ENCODE peak calls at places on chromosomes 3 and 15, in five cellular contexts. T, W, H, S and C are unnamed samples.

GRCh38 chr3:109924196-109924595 is 586.9 kb upstream of the DPPA4 start:
- DNase-seq in S (no peak), H (no peak), T (no peak), W (no peak), C (no peak)

GRCh38 chr3:46939578-46940405 is 36.8 kb downstream of the CCDC12 start:
- DNase-seq in S (no peak), T (no peak), H (no peak), W (no peak), C (no peak)

GRCh38 chr3:150145659-150146058 is 175.0 kb upstream of the PFN2 start:
- DNase-seq in W (peak), S (peak), T (no peak), H (no peak), C (no peak)

GRCh38 chr15:31382693-31383005 is 56.0 kb downstream of the KLF13 start:
- DNase-seq in T (no peak), S (no peak), H (no peak), W (no peak), C (no peak)

GRCh38 chr3:9229325-9229724 is 20.1 kb downstream of the SRGAP3 start:
- DNase-seq in T (no peak), W (peak), H (no peak), S (no peak), C (no peak)

GRCh38 chr3:174858353-174858752 is 781 bp upstream of the NAALADL2 start:
- DNase-seq in W (no peak), T (no peak), H (no peak), S (no peak), C (no peak)

GRCh38 chr3:12773030-12773723 is 14.1 kb upstream of the TMEM40 start:
- DNase-seq in H (no peak), S (no peak), W (no peak), T (no peak), C (no peak)

GRCh38 chr3:15796771-15797599 is 794 bp downstream of the ANKRD28 start:
- DNase-seq in H (peak), W (peak), T (no peak), S (peak), C (peak)

GRCh38 chr3:134300520-134300919 is 49.9 kb upstream of the RYK start:
- DNase-seq in W (peak), T (no peak), S (no peak), H (peak), C (no peak)

GRCh38 chr3:71156062-71156665 is 427.4 kb downstream of the FOXP1 start:
- DNase-seq in H (peak), S (no peak), T (no peak), W (no peak), C (no peak)

GRCh38 chr15:75857886-75858285 is 14.6 kb downstream of the UBE2Q2 start:
- DNase-seq in T (no peak), H (no peak), S (no peak), W (no peak), C (no peak)

GRCh38 chr3:182725372-182726251 is 67.7 kb upstream of the ATP11B start:
- DNase-seq in T (peak), S (peak), H (peak), W (peak), C (no peak)

GRCh38 chr15:101579766-101580165 is 72.4 kb downstream of the TM2D3 start:
- DNase-seq in S (no peak), W (peak), T (no peak), H (no peak), C (peak)

GRCh38 chr3:72147600-72147999 is 362.7 kb upstream of the PROK2 start:
- DNase-seq in H (no peak), W (no peak), T (no peak), S (no peak), C (no peak)

GRCh38 chr3:126646662-126647061 is 8.3 kb downstream of the TXNRD3 start:
- DNase-seq in T (no peak), H (no peak), S (peak), W (no peak), C (no peak)

GRCh38 chr3:186536883-186537553 is 7.2 kb downstream of the CRYGS start:
- DNase-seq in T (no peak), W (peak), H (no peak), S (no peak), C (no peak)

GRCh38 chr15:99745687-99746086 is 12.4 kb upstream of the LYSMD4 start:
- DNase-seq in T (no peak), H (no peak), W (no peak), S (no peak), C (no peak)

GRCh38 chr3:27746838-27747237 is 24.7 kb upstream of the EOMES start:
- DNase-seq in H (no peak), T (no peak), S (no peak), W (no peak), C (no peak)

GRCh38 chr3:123632161-123632655 is 47.4 kb upstream of the HACD2 start:
- DNase-seq in S (peak), H (no peak), W (no peak), T (peak), C (no peak)

GRCh38 chr3:127486337-127486944 is 104.1 kb downstream of the TPRA1 start:
- DNase-seq in H (peak), S (no peak), W (no peak), T (no peak), C (no peak)

GRCh38 chr3:65778966-65779365 is 259.8 kb downstream of the MAGI1 start:
- DNase-seq in S (no peak), W (peak), H (no peak), T (no peak), C (peak)

GRCh38 chr3:16280671-16281070 is 15.7 kb downstream of the OXNAD1 start:
- DNase-seq in H (no peak), W (no peak), S (no peak), T (no peak), C (no peak)

GRCh38 chr3:130635978-130636377 is 110.7 kb downstream of the PIK3R4 start:
- DNase-seq in S (no peak), W (no peak), T (no peak), H (no peak), C (no peak)

GRCh38 chr15:60520825-60521368 is 42.0 kb upstream of the ICE2 start:
- DNase-seq in S (peak), T (peak), H (peak), W (peak), C (peak)

GRCh38 chr15:100761253-100761935 is 118.2 kb upstream of the ALDH1A3 start:
- DNase-seq in W (no peak), H (no peak), S (no peak), T (no peak), C (no peak)

GRCh38 chr3:182703233-182703632 is 90.1 kb upstream of the ATP11B start:
- DNase-seq in S (no peak), T (no peak), W (no peak), H (no peak), C (no peak)

GRCh38 chr3:189652042-189652441 is 20.9 kb downstream of the TP63 start:
- DNase-seq in T (no peak), W (peak), S (peak), H (peak), C (no peak)

GRCh38 chr3:280691-281090 is 84.1 kb downstream of the CHL1 start:
- DNase-seq in S (no peak), H (no peak), T (no peak), W (no peak), C (no peak)